ENCODE peak calls at places on chromosomes 12 and 14, in nine cellular contexts. Z is Caco-2, P is fibroblast of pulmonary artery, G is upper lobe of right lung, O is bronchial epithelial cell, H is neural progenitor cell, D is fibroblast of villous mesenchyme, W is AG04450, Q is PC-3. R is an unnamed sample.

GRCh38 chr12:112716099-112717093 is 75.2 kb upstream of the RPH3A start:
- DNase-seq in Z (peak), P (peak), G (no peak), O (peak), H (peak), D (peak), W (no peak), Q (no peak), R (peak)

GRCh38 chr12:13241833-13242232 is 45.3 kb downstream of the EMP1 start:
- DNase-seq in Z (peak), P (no peak), G (no peak), O (peak), H (no peak), D (peak), W (no peak), Q (peak), R (no peak)

GRCh38 chr12:116426391-116427136 is 132.6 kb upstream of the MAP1LC3B2 start:
- DNase-seq in Z (peak), P (peak), G (no peak), O (peak), H (peak), D (peak), W (peak), Q (peak), R (no peak)

GRCh38 chr12:78035913-78036658 is 205.4 kb downstream of the NAV3 start:
- DNase-seq in Z (no peak), P (peak), G (no peak), O (no peak), H (peak), D (peak), W (no peak), Q (no peak), R (no peak)

GRCh38 chr12:57080855-57081254 is 2.3 kb upstream of the NEMP1 start:
- DNase-seq in Z (no peak), P (no peak), G (no peak), O (no peak), H (no peak), D (no peak), W (no peak), Q (no peak), R (no peak)

GRCh38 chr12:16586350-16587109 is 19.4 kb downstream of the LMO3 start:
- DNase-seq in Z (no peak), P (peak), G (no peak), O (peak), H (no peak), D (peak), W (no peak), Q (no peak), R (no peak)

GRCh38 chr12:99137124-99137845 is 492.2 kb downstream of the APAF1 start:
- DNase-seq in Z (peak), P (no peak), G (no peak), O (no peak), H (no peak), D (no peak), W (no peak), Q (no peak), R (no peak)

GRCh38 chr14:71478542-71478941 is 453.7 kb upstream of the RGS6 start:
- DNase-seq in Z (no peak), P (peak), G (no peak), O (peak), H (no peak), D (peak), W (no peak), Q (no peak), R (no peak)

GRCh38 chr14:103104654-103105511 is 10.4 kb downstream of the EXOC3L4 start:
- DNase-seq in Z (peak), P (peak), G (peak), O (no peak), H (peak), D (peak), W (no peak), Q (peak), R (no peak)

DNA sequence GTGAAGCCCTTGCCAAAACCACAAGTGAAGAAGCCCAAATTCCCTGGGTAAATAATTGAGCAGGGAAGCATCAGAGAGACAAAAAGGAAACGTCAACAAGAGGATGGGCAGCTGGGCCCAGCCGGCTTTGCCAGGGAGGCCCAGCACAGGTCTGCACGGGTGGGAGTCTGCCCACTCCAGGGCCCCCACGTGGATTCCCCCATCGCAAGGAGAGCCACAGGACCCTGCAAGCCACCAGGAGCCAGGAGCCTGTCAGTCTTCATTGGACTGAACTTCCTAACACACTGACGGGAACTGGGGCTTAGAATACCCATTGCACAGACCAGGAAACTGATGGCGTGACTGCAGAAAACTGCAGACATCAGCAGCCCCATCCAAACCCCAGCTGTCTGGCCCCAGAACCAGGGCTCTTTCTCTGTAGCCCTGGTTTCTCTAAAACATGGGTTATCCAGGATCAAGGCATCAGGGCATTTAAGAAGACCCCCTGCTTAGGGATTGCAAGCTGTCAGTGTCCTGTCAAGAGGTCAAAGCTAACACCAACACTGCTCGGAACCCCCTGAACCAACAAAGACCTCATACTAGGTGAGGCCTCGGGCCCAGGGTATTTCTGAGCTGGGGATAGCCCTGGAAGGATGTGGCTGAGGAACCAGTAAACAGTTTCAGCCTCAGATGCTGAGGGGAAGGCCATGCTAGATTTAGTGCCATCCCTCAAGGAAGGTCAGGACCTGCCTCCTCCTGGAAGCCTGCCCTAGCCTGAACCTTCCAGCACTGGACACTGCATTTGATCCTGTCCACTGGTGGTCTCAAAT is 39.4 kb downstream of the BCL11B start:
- DNase-seq in Z (no peak), P (no peak), G (no peak), O (no peak), H (no peak), D (no peak), W (no peak), Q (no peak), R (no peak)
- H3K4me3 ChIP-seq in Z (no peak), P (no peak), G (no peak), O (no peak), H (no peak), D (no peak), W (no peak), Q (no peak), R (no peak)

GRCh38 chr14:69771136-69771535 is 4.2 kb downstream of the SRSF5 start:
- DNase-seq in Z (no peak), P (no peak), G (no peak), O (no peak), H (no peak), D (no peak), W (no peak), Q (no peak), R (no peak)
- TF ChIP-seq CTCF in Z (no peak), P (no peak), G (no peak), O (no peak), H (no peak), D (no peak), W (no peak), Q (no peak), R (no peak)

GRCh38 chr14:22539831-22540230 is 49.2 kb downstream of the DAD1 start:
- DNase-seq in Z (no peak), P (no peak), G (no peak), O (no peak), H (no peak), D (no peak), W (no peak), Q (no peak), R (no peak)

GRCh38 chr14:22537436-22538310 is 51.4 kb downstream of the DAD1 start:
- DNase-seq in Z (no peak), P (no peak), G (no peak), O (no peak), H (no peak), D (no peak), W (no peak), Q (no peak), R (no peak)

GRCh38 chr14:22536853-22537338 is 52.1 kb downstream of the DAD1 start:
- DNase-seq in Z (peak), P (peak), G (no peak), O (peak), H (no peak), D (peak), W (peak), Q (peak), R (no peak)

GRCh38 chr14:22540286-22540685 is 48.7 kb downstream of the DAD1 start:
- DNase-seq in Z (no peak), P (no peak), G (no peak), O (no peak), H (no peak), D (no peak), W (no peak), Q (no peak), R (no peak)

GRCh38 chr14:22538671-22539228 is 50.3 kb downstream of the DAD1 start:
- DNase-seq in Z (no peak), P (no peak), G (no peak), O (no peak), H (no peak), D (no peak), W (no peak), Q (no peak), R (no peak)
- H3K4me3 ChIP-seq in Z (no peak), P (no peak), G (no peak), O (no peak), H (no peak), D (no peak), W (no peak), Q (no peak), R (no peak)

DNA sequence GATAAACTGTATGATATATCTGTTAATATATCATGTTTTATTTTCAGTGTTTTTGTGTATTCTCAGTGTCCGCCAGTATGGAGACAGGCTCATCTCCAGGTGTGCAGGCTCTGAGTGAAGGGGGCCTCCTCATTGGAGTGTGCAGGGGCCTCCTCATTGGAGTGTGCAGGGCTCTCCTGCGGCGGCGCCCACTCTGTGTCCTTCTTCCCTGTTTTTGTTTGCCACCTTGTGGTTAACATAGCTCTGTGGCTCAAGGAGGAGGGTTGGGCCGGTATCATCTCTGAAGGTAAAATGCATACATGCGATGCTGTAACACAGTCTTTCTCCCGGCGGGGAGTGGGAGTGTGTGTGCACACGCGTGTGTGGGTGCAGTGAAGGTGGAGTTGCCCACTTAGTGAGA is 429.5 kb downstream of the ZFP36L1 start:
- DNase-seq in Z (no peak), P (no peak), G (no peak), O (no peak), H (peak), D (no peak), W (no peak), Q (no peak), R (no peak)
- TF ChIP-seq CTCF in Z (no peak), P (no peak), G (no peak), O (no peak), H (peak), D (no peak), W (no peak), Q (peak), R (peak)

DNA sequence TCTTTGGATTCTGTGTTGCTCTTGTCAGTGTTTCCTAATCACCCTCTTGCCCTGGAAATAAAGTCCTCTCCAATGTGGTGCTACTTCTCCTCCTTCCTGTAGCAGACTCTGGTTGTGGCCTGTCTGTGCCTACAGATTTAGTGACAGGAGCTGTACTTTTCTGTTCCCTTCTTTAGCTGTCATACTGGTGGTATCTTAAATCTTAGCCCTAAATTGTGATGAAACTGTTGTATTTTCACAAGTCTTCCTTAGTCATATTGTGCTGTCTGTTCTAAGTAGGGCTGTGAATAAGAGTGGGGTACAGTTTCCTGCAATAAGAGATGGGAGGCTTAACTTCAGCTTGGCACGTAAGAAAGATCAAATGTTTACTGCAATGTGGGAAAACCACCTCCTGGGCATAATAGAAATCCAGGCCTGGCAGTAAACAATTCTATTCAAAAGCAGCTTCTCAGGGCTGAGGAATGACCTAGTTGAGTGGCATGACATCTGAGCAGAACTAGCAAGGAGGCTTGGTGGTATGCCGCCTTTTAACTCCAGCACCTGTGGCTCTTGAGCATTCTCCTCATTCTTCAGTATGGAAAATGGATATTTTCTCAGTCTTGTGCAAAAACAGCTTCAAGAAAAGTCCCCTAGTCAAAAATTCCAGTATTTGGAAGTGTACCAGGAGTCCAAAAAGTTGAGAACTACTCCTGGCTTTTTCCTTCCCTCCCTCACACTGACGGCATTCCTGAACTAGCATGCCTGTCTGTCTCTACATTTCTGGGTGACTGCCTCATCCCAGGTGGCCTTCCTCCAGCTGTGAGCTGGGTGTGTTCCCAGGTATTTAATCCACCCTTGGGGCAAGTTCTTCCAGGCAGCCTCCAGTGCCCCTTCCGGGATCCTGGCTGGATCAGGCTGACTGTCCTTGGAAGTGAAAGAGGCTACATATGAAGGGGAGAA is 19.5 kb downstream of the ANO6 start:
- DNase-seq in Z (peak), P (peak), G (no peak), O (peak), H (peak), D (peak), W (no peak), Q (peak), R (no peak)
- H3K4me3 ChIP-seq in Z (no peak), P (no peak), G (no peak), O (no peak), H (no peak), D (no peak), W (no peak), Q (peak), R (no peak)

GRCh38 chr12:108630481-108631207 is 3.0 kb downstream of the SELPLG start:
- DNase-seq in Z (no peak), P (no peak), G (no peak), O (peak), H (no peak), D (peak), W (no peak), Q (peak), R (no peak)
- TF ChIP-seq CTCF in Z (no peak), P (no peak), G (no peak), O (no peak), H (no peak), D (no peak), W (no peak), Q (no peak), R (no peak)

GRCh38 chr14:100567877-100568163 is 19.4 kb downstream of the BEGAIN start:
- DNase-seq in Z (no peak), P (no peak), G (no peak), O (no peak), H (peak), D (no peak), W (no peak), Q (no peak), R (no peak)

GRCh38 chr14:100568998-100569733 is 18.1 kb downstream of the BEGAIN start:
- DNase-seq in Z (no peak), P (no peak), G (no peak), O (no peak), H (no peak), D (no peak), W (no peak), Q (no peak), R (no peak)

GRCh38 chr14:100569734-100570251 is 17.4 kb downstream of the BEGAIN start:
- DNase-seq in Z (no peak), P (no peak), G (no peak), O (no peak), H (peak), D (no peak), W (no peak), Q (no peak), R (no peak)

GRCh38 chr14:100567009-100567876 is 20.0 kb downstream of the BEGAIN start:
- DNase-seq in Z (no peak), P (no peak), G (no peak), O (no peak), H (peak), D (no peak), W (no peak), Q (no peak), R (no peak)

GRCh38 chr14:100568164-100568997 is 18.8 kb downstream of the BEGAIN start:
- DNase-seq in Z (no peak), P (no peak), G (no peak), O (no peak), H (peak), D (no peak), W (no peak), Q (no peak), R (no peak)
- H3K4me3 ChIP-seq in Z (no peak), P (no peak), G (peak), O (peak), H (peak), D (no peak), W (no peak), Q (peak), R (no peak)

GRCh38 chr14:61281186-61281676 is at the start of gene TMEM30B:
- DNase-seq in Z (peak), P (no peak), G (peak), O (peak), H (no peak), D (no peak), W (no peak), Q (peak), R (no peak)

GRCh38 chr14:61281911-61282310 is 773 bp upstream of the TMEM30B start:
- DNase-seq in Z (no peak), P (no peak), G (no peak), O (no peak), H (no peak), D (no peak), W (no peak), Q (no peak), R (no peak)

GRCh38 chr14:61280092-61280525 is 1.0 kb downstream of the TMEM30B start:
- DNase-seq in Z (no peak), P (no peak), G (peak), O (peak), H (no peak), D (no peak), W (no peak), Q (peak), R (no peak)

GRCh38 chr14:61282746-61283145 is 1.6 kb upstream of the TMEM30B start:
- DNase-seq in Z (no peak), P (no peak), G (no peak), O (peak), H (no peak), D (no peak), W (no peak), Q (peak), R (no peak)

DNA sequence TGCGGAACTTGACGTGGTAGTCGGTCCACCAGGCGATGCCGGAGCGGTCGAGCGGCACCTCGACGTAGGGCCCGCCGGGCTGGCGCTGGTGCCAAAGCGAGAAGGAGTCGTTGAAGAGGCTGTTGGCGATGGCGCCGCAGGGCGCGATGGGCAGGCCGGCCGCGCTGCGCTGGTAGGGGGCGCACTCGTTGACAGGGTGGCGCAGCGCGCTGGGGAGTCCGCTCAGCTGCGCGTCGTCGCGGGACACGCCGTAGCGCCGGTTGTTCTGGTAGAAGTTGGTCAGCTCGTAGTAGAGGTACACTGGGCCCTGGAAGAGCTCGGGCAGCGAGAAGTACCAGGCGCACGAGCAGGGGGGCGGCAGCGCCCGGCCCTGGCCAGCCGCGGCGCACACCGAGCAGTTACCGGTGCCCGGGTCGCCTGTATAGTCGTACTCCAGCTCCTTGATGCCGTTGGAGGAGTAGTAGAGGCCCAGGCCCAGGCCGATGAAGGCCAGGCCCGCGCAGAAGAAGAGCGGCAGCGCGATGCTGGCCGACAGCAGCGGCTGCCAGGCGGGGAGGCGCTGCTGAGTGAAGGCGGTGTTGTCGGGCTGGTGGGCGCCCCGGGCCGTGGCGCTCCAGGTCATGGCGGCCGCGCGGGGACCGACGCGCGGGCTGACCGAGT is 482 bp downstream of the TMEM30B start:
- DNase-seq in Z (peak), P (peak), G (peak), O (peak), H (peak), D (peak), W (no peak), Q (peak), R (no peak)
- TF ChIP-seq CTCF in Z (peak), P (peak), G (peak), O (peak), H (peak), D (peak), W (peak), Q (peak), R (no peak)

GRCh38 chr12:15214851-15215601 is 6.2 kb downstream of the RERG start:
- DNase-seq in Z (no peak), P (no peak), G (no peak), O (no peak), H (no peak), D (no peak), W (no peak), Q (no peak), R (no peak)

GRCh38 chr12:15225136-15225535 is 3.9 kb upstream of the RERG start:
- DNase-seq in Z (no peak), P (no peak), G (no peak), O (no peak), H (no peak), D (no peak), W (no peak), Q (no peak), R (no peak)

GRCh38 chr12:15216036-15216889 is 5.0 kb downstream of the RERG start:
- DNase-seq in Z (no peak), P (no peak), G (no peak), O (no peak), H (no peak), D (no peak), W (no peak), Q (no peak), R (peak)

GRCh38 chr12:15220961-15221885 is at the start of gene RERG:
- DNase-seq in Z (peak), P (peak), G (peak), O (peak), H (peak), D (peak), W (peak), Q (peak), R (no peak)

DNA sequence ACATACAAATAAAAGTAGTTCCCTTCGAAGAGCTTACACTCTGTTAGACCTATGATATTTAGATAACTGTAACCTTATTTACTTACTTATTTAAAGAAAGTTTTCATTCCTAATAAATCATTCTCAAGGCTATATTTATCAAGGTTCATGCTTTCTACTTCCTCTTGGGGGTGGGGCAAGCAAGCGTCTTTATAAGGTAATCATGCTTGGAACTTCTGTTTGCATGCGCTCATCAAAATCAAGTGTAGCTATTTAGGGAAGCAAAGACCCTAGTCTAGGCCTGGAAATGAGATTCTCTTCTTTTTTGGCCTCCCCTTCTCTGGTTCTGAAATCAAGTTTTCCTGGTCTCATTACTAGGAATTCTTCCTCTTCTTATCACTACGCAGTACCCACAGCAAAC is 766 bp downstream of the RERG start:
- DNase-seq in Z (no peak), P (no peak), G (no peak), O (no peak), H (no peak), D (no peak), W (no peak), Q (no peak), R (no peak)
- H3K4me3 ChIP-seq in Z (no peak), P (no peak), G (peak), O (no peak), H (peak), D (no peak), W (no peak), Q (no peak), R (no peak)

R was measured in LNCaP clone FGC.